ENCODE peak calls at places on chromosome 21, in seven cellular contexts. C is GM03348, E is GM23248, Z is A549, R is mesothelial cell of epicardium, P is activated T-cell treated with anti-CD3 and anti-CD28 coated beads for 24 hours, U is caudate nucleus. S is an unnamed sample.

GRCh38 chr21:28078126-28078525 is 914.6 kb downstream of the LTN1 start:
- DNase-seq in C (no peak), E (no peak), U (no peak), R (no peak), P (no peak), Z (no peak), S (no peak)

GRCh38 chr21:31901342-31901741 is 28.5 kb downstream of the HUNK start:
- DNase-seq in E (no peak), U (no peak), P (no peak), C (no peak), R (no peak), Z (no peak), S (no peak)

GRCh38 chr21:46027855-46028493 is 46.4 kb downstream of the COL6A1 start:
- DNase-seq in Z (no peak), U (no peak), R (no peak), P (no peak), E (peak), C (no peak), S (no peak)

GRCh38 chr21:33914188-33914587 is 1.4 kb downstream of the ATP5PO start:
- DNase-seq in R (no peak), P (no peak), E (peak), C (no peak), Z (no peak), U (no peak), S (no peak)

GRCh38 chr21:41112740-41113692 is 54.9 kb upstream of the BACE2 start:
- DNase-seq in R (no peak), C (peak), E (peak), Z (no peak), U (no peak), P (no peak), S (no peak)

GRCh38 chr21:21295303-21295702 is 297.1 kb downstream of the NCAM2 start:
- DNase-seq in E (peak), C (no peak), Z (no peak), R (no peak), U (no peak), P (no peak), S (no peak)

GRCh38 chr21:31732891-31733520 is 1.1 kb upstream of the SCAF4 start:
- DNase-seq in U (no peak), Z (peak), E (peak), P (peak), C (no peak), R (no peak), S (peak)

GRCh38 chr21:40204956-40205355 is 337.7 kb downstream of the PCP4 start:
- DNase-seq in P (no peak), Z (no peak), R (no peak), E (no peak), U (no peak), C (no peak), S (no peak)

GRCh38 chr21:15848632-15849031 is 118.8 kb downstream of the USP25 start:
- DNase-seq in C (no peak), E (peak), U (no peak), P (no peak), Z (peak), R (no peak), S (no peak)

GRCh38 chr21:32991299-32991850 is 34.4 kb upstream of the OLIG2 start:
- DNase-seq in R (no peak), U (no peak), E (no peak), Z (no peak), C (no peak), P (no peak), S (no peak)

GRCh38 chr21:38959686-38960049 is 153.9 kb downstream of the ETS2 start:
- DNase-seq in U (no peak), E (no peak), P (no peak), C (no peak), R (no peak), Z (no peak), S (no peak)

GRCh38 chr21:42061866-42062542 is 9.1 kb upstream of the UMODL1 start:
- DNase-seq in R (no peak), Z (no peak), U (no peak), E (peak), C (no peak), P (peak), S (no peak)

GRCh38 chr21:45266518-45267389 is 20.9 kb downstream of the POFUT2 start:
- DNase-seq in Z (no peak), C (no peak), R (peak), E (no peak), U (no peak), P (peak), S (no peak)

GRCh38 chr21:45409466-45410150 is 4.6 kb downstream of the COL18A1 start:
- DNase-seq in Z (no peak), R (no peak), U (no peak), C (no peak), P (no peak), E (no peak), S (no peak)

GRCh38 chr21:45220714-45221113 is 67.0 kb downstream of the POFUT2 start:
- DNase-seq in Z (no peak), P (no peak), E (no peak), U (no peak), R (no peak), C (no peak), S (no peak)

GRCh38 chr21:34186119-34186719 is 112.8 kb downstream of the MRPS6 start:
- DNase-seq in E (no peak), P (no peak), R (no peak), C (no peak), U (no peak), Z (no peak), S (no peak)

GRCh38 chr21:23541571-23541970 is 2065.7 kb downstream of the MRPL39 start:
- DNase-seq in C (no peak), Z (no peak), U (no peak), R (no peak), P (no peak), E (no peak), S (no peak)

GRCh38 chr21:15659768-15660423 is 69.9 kb upstream of the USP25 start:
- DNase-seq in R (no peak), C (peak), Z (peak), E (no peak), U (no peak), P (no peak), S (no peak)

GRCh38 chr21:37557261-37557950 is 190.8 kb downstream of the DYRK1A start:
- DNase-seq in P (no peak), R (no peak), U (no peak), E (no peak), C (no peak), Z (no peak), S (no peak)

GRCh38 chr21:16587141-16587570 is 857.4 kb downstream of the USP25 start:
- DNase-seq in R (no peak), U (peak), P (no peak), E (peak), Z (peak), C (no peak), S (no peak)

GRCh38 chr21:36704958-36705678 is 6.2 kb downstream of the SIM2 start:
- DNase-seq in U (no peak), E (no peak), R (no peak), C (no peak), P (no peak), Z (no peak), S (no peak)

GRCh38 chr21:44395260-44395659 is 41.8 kb downstream of the TRPM2 start:
- DNase-seq in C (no peak), P (no peak), R (peak), E (no peak), U (no peak), Z (no peak), S (no peak)

GRCh38 chr21:45148316-45149000 is 74.1 kb downstream of the ADARB1 start:
- DNase-seq in U (no peak), E (no peak), P (no peak), C (no peak), Z (no peak), R (peak), S (no peak)

S was measured in H1.